ENCODE peak calls at places on chromosome 1, in seven cellular contexts. A, U, Q, K, P, C and N are unnamed samples.

GRCh38 chr1:206551985-206552325 is 44.6 kb downstream of the RASSF5 start:
- DNase-seq in K (no peak), C (no peak), Q (no peak), P (no peak), A (no peak), U (no peak), N (no peak)

GRCh38 chr1:228987736-228988506 is 252.6 kb downstream of the RHOU start:
- DNase-seq in K (no peak), U (no peak), A (no peak), C (no peak), Q (no peak), P (no peak), N (no peak)

GRCh38 chr1:29883360-29883759 is 647.0 kb downstream of the PTPRU start:
- DNase-seq in P (no peak), C (no peak), U (no peak), Q (no peak), K (no peak), A (no peak), N (no peak)

GRCh38 chr1:168373869-168374268 is 93.2 kb downstream of the TBX19 start:
- DNase-seq in U (no peak), K (no peak), Q (no peak), C (no peak), P (no peak), A (no peak), N (peak; percentile 6)

GRCh38 chr1:21783679-21784603 is 992 bp upstream of the USP48 start:
- DNase-seq in K (peak; percentile 98), U (peak; percentile 85), P (no peak), C (no peak), A (peak; percentile 97), Q (no peak), N (peak; percentile 99)

GRCh38 chr1:152479792-152480595 is 30.6 kb upstream of the LCE5A start:
- DNase-seq in C (no peak), Q (no peak), P (peak; percentile 63), U (no peak), A (peak; percentile 51), K (peak; percentile 8), N (peak; percentile 90)

GRCh38 chr1:3012511-3013291 is 8.6 kb upstream of the ACTRT2 start:
- DNase-seq in U (no peak), A (no peak), Q (no peak), P (no peak), C (peak; percentile 56), K (no peak), N (no peak)

GRCh38 chr1:75134939-75135828 is 996 bp downstream of the LHX8 start:
- DNase-seq in C (no peak), K (no peak), A (no peak), U (no peak), P (no peak), Q (no peak), N (no peak)

GRCh38 chr1:112849967-112850641 is 105.9 kb downstream of the SLC16A1 start:
- DNase-seq in U (no peak), A (no peak), C (no peak), P (no peak), K (no peak), Q (no peak), N (no peak)

GRCh38 chr1:119859647-119860046 is 36.7 kb downstream of the ADAM30 start:
- DNase-seq in P (peak; percentile 21), A (peak; percentile 22), C (no peak), Q (no peak), U (no peak), K (peak; percentile 82), N (peak; percentile 70)

GRCh38 chr1:182337736-182338571 is 53.6 kb downstream of the GLUL start:
- DNase-seq in K (peak; percentile 37), P (no peak), A (no peak), Q (no peak), C (no peak), U (peak; percentile 24), N (peak; percentile 82)

GRCh38 chr1:63960326-63960725 is 186.5 kb downstream of the ROR1 start:
- DNase-seq in P (no peak), A (no peak), U (no peak), Q (no peak), K (no peak), C (no peak), N (no peak)

GRCh38 chr1:193680247-193680923 is 494.0 kb upstream of the B3GALT2 start:
- DNase-seq in U (no peak), A (no peak), P (no peak), Q (no peak), C (no peak), K (no peak), N (no peak)

GRCh38 chr1:3775498-3776230 is 3.1 kb downstream of the SMIM1 start:
- DNase-seq in U (peak; percentile 68), Q (no peak), C (no peak), A (peak; percentile 75), K (peak; percentile 87), P (peak; percentile 64), N (peak; percentile 96)

GRCh38 chr1:241677171-241677570 is 25.1 kb downstream of the WDR64 start:
- DNase-seq in C (no peak), P (no peak), K (no peak), U (no peak), Q (no peak), A (no peak), N (no peak)

GRCh38 chr1:205973377-205974232 is 29.6 kb downstream of the RAB7B start:
- DNase-seq in P (no peak), Q (no peak), K (peak; percentile 38), C (no peak), A (no peak), U (no peak), N (no peak)

GRCh38 chr1:64469121-64469520 is 808 bp upstream of the CACHD1 start:
- DNase-seq in A (no peak), C (no peak), Q (no peak), P (no peak), K (no peak), U (peak; percentile 15), N (no peak)

GRCh38 chr1:237961710-237962109 is 71.0 kb upstream of the ZP4 start:
- DNase-seq in K (no peak), P (no peak), C (no peak), U (peak; percentile 86), A (no peak), Q (no peak), N (no peak)

GRCh38 chr1:84078108-84078823 is 65.8 kb upstream of the PRKACB start:
- DNase-seq in C (no peak), U (peak; percentile 8), A (no peak), Q (no peak), P (no peak), K (peak; percentile 37), N (peak; percentile 50)

GRCh38 chr1:58084266-58084665 is 462.3 kb downstream of the OMA1 start:
- DNase-seq in K (no peak), Q (no peak), A (no peak), P (no peak), C (no peak), U (no peak), N (no peak)

GRCh38 chr1:158864595-158864994 is 33.4 kb downstream of the MNDA start:
- DNase-seq in C (no peak), K (no peak), Q (no peak), U (no peak), A (no peak), P (no peak), N (no peak)

GRCh38 chr1:44112486-44112885 is 6.1 kb upstream of the KLF17 start:
- DNase-seq in C (no peak), Q (no peak), P (no peak), K (no peak), U (no peak), A (no peak), N (no peak)

GRCh38 chr1:113804421-113805255 is 7.6 kb downstream of the RSBN1 start:
- DNase-seq in Q (no peak), U (no peak), K (peak; percentile 84), C (no peak), P (peak; percentile 56), A (peak; percentile 60), N (peak; percentile 89)

GRCh38 chr1:226809785-226810571 is 60.4 kb upstream of the PSEN2 start:
- DNase-seq in Q (peak; percentile 73), K (no peak), P (no peak), A (no peak), C (no peak), U (no peak), N (no peak)

GRCh38 chr1:145805057-145805456 is 18.8 kb downstream of the RNF115 start:
- DNase-seq in U (no peak), C (no peak), P (no peak), K (no peak), Q (no peak), A (no peak), N (no peak)

GRCh38 chr1:214446772-214447556 is 104.4 kb downstream of the PTPN14 start:
- DNase-seq in P (peak; percentile 93), U (no peak), Q (peak; percentile 84), C (no peak), K (no peak), A (peak; percentile 96), N (no peak)

GRCh38 chr1:16491056-16491675 is 22.9 kb downstream of the RNU1-1 start:
- DNase-seq in K (no peak), Q (no peak), A (no peak), U (no peak), P (no peak), C (no peak), N (no peak)

GRCh38 chr1:198278922-198279321 is 122.1 kb downstream of the NEK7 start:
- DNase-seq in K (no peak), Q (no peak), C (no peak), U (no peak), P (no peak), A (no peak), N (no peak)